ENCODE peak calls at places on chromosome 1, in eight cellular contexts. F, Q, W, O, M, G, Z and K are unnamed samples.

GRCh38 chr1:56255516-56256181 is 323.7 kb downstream of the PLPP3 start:
- DNase-seq in Q (no peak), F (peak), M (peak), G (peak), W (no peak), O (peak), Z (peak), K (peak)

GRCh38 chr1:240706150-240706904 is 94.4 kb upstream of the GREM2 start:
- DNase-seq in Z (no peak), G (no peak), O (no peak), M (no peak), Q (no peak), W (no peak), F (no peak), K (peak)

GRCh38 chr1:230073371-230074035 is 6.5 kb downstream of the GALNT2 start:
- DNase-seq in G (no peak), M (peak), F (no peak), O (no peak), Q (no peak), Z (peak), W (no peak), K (no peak)

GRCh38 chr1:218524986-218525385 is 179.8 kb downstream of the TGFB2 start:
- DNase-seq in Q (no peak), Z (no peak), M (no peak), O (no peak), F (no peak), W (no peak), G (no peak), K (no peak)

GRCh38 chr1:225933072-225933471 is 7.9 kb downstream of the LEFTY2 start:
- DNase-seq in M (no peak), Q (no peak), W (no peak), F (no peak), O (no peak), Z (peak), G (no peak), K (no peak)

GRCh38 chr1:209363112-209363511 is 220.4 kb upstream of the CAMK1G start:
- DNase-seq in M (no peak), Z (no peak), W (no peak), F (no peak), O (no peak), G (no peak), Q (peak), K (no peak)

GRCh38 chr1:75616436-75617433 is 5.8 kb upstream of the SLC44A5 start:
- DNase-seq in Q (peak), G (no peak), M (peak), F (no peak), O (no peak), Z (peak), W (peak), K (no peak)

GRCh38 chr1:241675983-241676382 is 23.9 kb downstream of the WDR64 start:
- DNase-seq in F (no peak), O (no peak), Z (no peak), G (no peak), Q (no peak), W (no peak), M (no peak), K (no peak)

GRCh38 chr1:29849038-29849750 is 612.9 kb downstream of the PTPRU start:
- DNase-seq in F (no peak), W (peak), G (no peak), O (no peak), M (no peak), Z (peak), Q (peak), K (no peak)

GRCh38 chr1:26972390-26972789 is 12.1 kb upstream of the KDF1 start:
- DNase-seq in M (no peak), G (no peak), Z (peak), Q (peak), W (no peak), F (no peak), O (no peak), K (no peak)

GRCh38 chr1:159889821-159890252 is 10.1 kb downstream of the CFAP45 start:
- DNase-seq in M (no peak), W (no peak), Z (peak), O (peak), Q (no peak), F (no peak), G (peak), K (peak)

DNA sequence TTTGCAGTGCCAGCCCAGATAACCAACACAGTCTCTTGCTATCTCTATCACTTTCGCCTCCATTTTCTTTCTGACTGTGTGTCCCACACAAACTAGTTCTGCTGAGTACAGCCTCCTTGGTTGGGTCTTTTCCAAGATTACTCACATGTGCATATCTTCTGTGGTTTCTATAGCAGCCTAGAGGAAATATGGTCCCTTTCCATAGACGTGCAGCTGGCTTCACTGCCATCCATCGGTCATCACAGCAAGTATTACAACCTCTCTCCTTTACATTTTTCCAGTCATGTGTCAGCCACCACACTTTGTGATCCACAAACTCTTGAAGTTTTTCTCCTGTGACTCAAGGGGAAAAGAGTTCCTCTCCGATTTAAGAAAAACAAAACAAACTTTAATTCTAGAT is 893.4 kb upstream of the ADGRL4 start:
- DNase-seq in G (no peak), M (no peak), F (no peak), Q (no peak), O (peak), Z (peak), W (no peak), K (peak)
- TF ChIP-seq CTCF in G (no peak), M (no peak), F (no peak), Q (no peak), O (peak), Z (peak), W (peak), K (peak)

DNA sequence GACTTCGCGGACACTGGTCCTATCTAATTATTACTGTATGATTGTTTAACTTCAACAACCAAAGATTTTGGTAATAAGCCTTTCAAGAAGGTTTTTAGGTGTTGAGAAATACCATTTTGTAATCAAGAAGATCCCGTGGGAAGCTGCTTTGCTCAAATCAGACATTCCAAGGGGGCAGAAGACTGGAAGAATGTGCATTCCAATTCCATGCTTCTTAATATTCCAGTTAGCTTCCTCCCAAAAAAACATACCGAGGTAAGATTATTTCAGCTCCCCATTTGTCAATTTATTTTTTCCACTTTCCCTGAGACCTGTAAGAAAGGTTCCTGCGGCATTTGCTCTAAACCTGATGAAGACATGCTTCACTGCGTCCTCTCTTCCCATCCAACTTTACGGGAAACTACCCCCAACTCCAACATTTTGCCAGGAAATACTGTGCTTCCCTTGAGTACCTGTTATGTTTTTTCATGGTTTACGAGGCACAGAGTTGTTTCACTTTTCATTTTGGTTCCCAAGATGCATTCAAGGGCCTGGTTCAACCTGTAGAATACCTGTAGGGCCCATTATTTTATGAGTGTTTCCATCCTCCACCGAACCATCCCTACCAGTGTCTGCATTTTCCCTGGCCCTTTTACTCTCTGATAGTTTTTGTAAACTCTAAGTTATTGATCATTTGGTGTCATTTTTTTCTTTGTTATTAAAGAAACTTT is 4.0 kb downstream of the CNN3 start:
- DNase-seq in O (no peak), M (no peak), F (no peak), G (no peak), Q (no peak), Z (no peak), W (no peak), K (peak)
- H3K4me3 ChIP-seq in O (no peak), M (peak), F (no peak), G (peak), Q (no peak), Z (peak), W (no peak), K (peak)

GRCh38 chr1:40651138-40651857 is 14.2 kb downstream of the RIMS3 start:
- DNase-seq in F (no peak), Z (no peak), Q (peak), M (no peak), O (no peak), W (peak), G (no peak), K (no peak)
- TF ChIP-seq CTCF in F (no peak), Z (no peak), Q (peak), M (no peak), O (no peak), W (no peak), G (no peak), K (no peak)

GRCh38 chr1:203505526-203506189 is 11.7 kb downstream of the OPTC start:
- DNase-seq in Q (no peak), M (peak), O (no peak), Z (no peak), G (no peak), F (no peak), W (no peak), K (no peak)

GRCh38 chr1:203506821-203507220 is 12.9 kb downstream of the OPTC start:
- DNase-seq in M (no peak), F (no peak), W (no peak), Z (no peak), G (no peak), Q (no peak), O (no peak), K (no peak)

GRCh38 chr1:203508463-203508862 is 14.5 kb downstream of the OPTC start:
- DNase-seq in O (no peak), Q (no peak), M (no peak), G (peak), W (peak), F (peak), Z (no peak), K (no peak)

GRCh38 chr1:203507227-203507626 is 13.3 kb downstream of the OPTC start:
- DNase-seq in O (no peak), W (peak), Q (no peak), F (no peak), Z (no peak), G (no peak), M (no peak), K (no peak)

DNA sequence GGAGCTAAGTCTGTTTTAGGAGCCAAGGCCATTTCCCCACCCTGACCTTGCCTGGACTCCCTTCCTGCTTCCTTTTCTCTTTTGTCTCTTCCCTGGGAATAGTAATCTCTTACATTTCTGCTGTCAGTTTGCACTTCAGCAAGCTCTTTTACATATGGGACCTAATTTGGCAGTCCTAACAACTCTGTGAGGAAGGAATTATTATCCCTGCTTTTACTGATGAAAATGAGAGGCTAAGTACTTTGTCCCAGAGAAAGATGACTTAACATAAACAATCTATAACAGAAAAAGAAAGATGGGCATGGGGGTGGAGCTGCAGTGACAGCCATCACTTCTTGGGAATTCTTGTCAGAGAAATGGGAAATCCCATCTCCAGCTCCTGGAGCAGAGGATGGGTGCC is 13.9 kb downstream of the OPTC start:
- DNase-seq in O (no peak), Q (no peak), W (no peak), M (no peak), F (no peak), Z (no peak), G (no peak), K (no peak)
- H3K4me3 ChIP-seq in O (no peak), Q (no peak), W (no peak), M (no peak), F (no peak), Z (no peak), G (no peak), K (no peak)

DNA sequence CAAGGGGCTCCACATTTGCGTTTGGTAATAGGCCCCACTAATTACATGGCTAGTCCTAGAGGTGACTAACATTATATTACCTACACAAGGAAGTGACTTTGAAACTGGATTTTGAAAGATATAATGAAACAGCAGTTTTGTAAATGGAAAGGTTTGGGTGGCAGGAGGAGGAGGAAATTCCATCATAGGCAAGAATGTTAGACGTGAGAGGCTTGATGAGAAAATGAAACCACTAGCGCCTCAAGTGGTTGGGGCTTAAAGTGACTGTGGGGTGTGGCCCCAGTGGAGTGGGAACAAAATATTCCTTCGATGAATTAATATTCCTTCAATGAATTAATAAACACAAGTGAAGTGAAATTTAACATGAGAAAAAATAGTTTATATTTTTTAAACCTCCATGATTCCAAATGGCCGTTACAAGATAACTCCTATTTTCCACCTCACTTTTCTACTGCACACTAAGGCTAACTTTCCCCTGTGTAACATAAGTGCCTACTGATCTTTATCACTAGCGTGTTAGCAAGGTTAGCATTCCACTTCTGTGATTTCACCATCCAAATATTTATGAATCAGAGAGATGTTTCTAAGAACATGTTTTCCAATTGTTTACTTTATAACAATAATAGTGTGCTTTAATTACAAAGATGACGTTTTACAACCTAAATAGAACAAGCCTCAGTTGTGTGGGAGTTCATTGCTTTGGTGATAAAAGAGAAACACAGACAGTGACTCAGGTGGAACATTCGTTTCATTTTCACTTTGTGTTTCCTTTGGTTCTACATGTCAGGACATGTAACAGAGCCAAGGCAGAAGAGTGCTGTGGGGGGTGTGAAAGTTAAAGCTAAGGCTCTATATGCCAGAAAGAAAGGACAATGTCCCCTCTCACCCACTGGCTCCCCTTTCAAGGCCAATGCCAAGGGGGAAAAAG is 12.5 kb upstream of the ATF3 start:
- DNase-seq in F (no peak), M (no peak), Z (peak), W (no peak), G (no peak), Q (peak), O (peak), K (peak)
- TF ChIP-seq CTCF in F (peak), M (peak), Z (peak), W (peak), G (peak), Q (peak), O (peak), K (peak)

GRCh38 chr1:162029205-162029604 is 5.5 kb upstream of the OLFML2B start:
- DNase-seq in O (no peak), M (no peak), W (no peak), F (no peak), Z (no peak), G (no peak), Q (no peak), K (no peak)
- H3K4me3 ChIP-seq in O (no peak), M (no peak), W (no peak), F (no peak), Z (no peak), G (no peak), Q (no peak), K (no peak)

GRCh38 chr1:198933506-198933905 is 294.7 kb downstream of the PTPRC start:
- DNase-seq in O (no peak), W (no peak), M (no peak), G (no peak), F (no peak), Z (peak), Q (no peak), K (no peak)
- TF ChIP-seq CTCF in O (no peak), W (no peak), M (no peak), G (no peak), F (no peak), Z (no peak), Q (no peak), K (no peak)

GRCh38 chr1:50750021-50750619 is 209.9 kb downstream of the FAF1 start:
- DNase-seq in M (no peak), G (no peak), O (no peak), Z (peak), F (no peak), Q (peak), W (peak), K (no peak)
- H3K4me3 ChIP-seq in M (no peak), G (no peak), O (no peak), Z (no peak), F (no peak), Q (no peak), W (no peak), K (no peak)

GRCh38 chr1:58065520-58065919 is 481.0 kb downstream of the OMA1 start:
- DNase-seq in O (no peak), F (no peak), M (no peak), G (no peak), Z (no peak), W (peak), Q (peak), K (no peak)
- TF ChIP-seq CTCF in O (no peak), F (no peak), M (no peak), G (no peak), Z (no peak), W (no peak), Q (peak), K (no peak)